ENCODE peak calls at places on chromosomes 12 and 14, in six cellular contexts. C is esophagus muscularis mucosa, P is HCT116, E is sigmoid colon, Y is transverse colon, K is body of pancreas. A is an unnamed sample.

GRCh38 chr12:102543494-102543893 is 63.1 kb upstream of the IGF1 start:
- DNase-seq in C (no peak), P (no peak), E (no peak), Y (no peak), K (no peak), A (peak)

GRCh38 chr12:8446642-8447547 is 8.9 kb upstream of the CLEC6A start:
- DNase-seq in C (no peak), P (no peak), E (no peak), Y (no peak), K (no peak), A (no peak)

GRCh38 chr12:117129391-117129790 is 30.2 kb upstream of the TESC start:
- DNase-seq in C (no peak), P (no peak), E (no peak), Y (no peak), K (no peak), A (no peak)

GRCh38 chr14:57692671-57693070 is 173.2 kb downstream of the SLC35F4 start:
- DNase-seq in C (no peak), P (peak), E (no peak), Y (no peak), K (no peak), A (peak)

GRCh38 chr12:106893451-106893850 is 62.3 kb upstream of the TMEM263 start:
- DNase-seq in C (peak), P (no peak), E (no peak), Y (no peak), K (no peak), A (no peak)

GRCh38 chr12:52681551-52682380 is 1.6 kb upstream of the KRT1 start:
- DNase-seq in C (no peak), P (no peak), E (no peak), Y (no peak), K (no peak), A (no peak)

GRCh38 chr12:120292661-120293531 is at the start of gene RNU4-1:
- DNase-seq in C (peak), P (peak), E (peak), Y (peak), K (peak), A (peak)

GRCh38 chr14:33774866-33775519 is 175.9 kb downstream of the EGLN3 start:
- DNase-seq in C (no peak), P (no peak), E (no peak), Y (no peak), K (no peak), A (no peak)

GRCh38 chr12:111190741-111191526 is 178.0 kb downstream of the PHETA1 start:
- DNase-seq in C (no peak), P (no peak), E (no peak), Y (no peak), K (no peak), A (no peak)

GRCh38 chr14:68797180-68797670 is 4.4 kb upstream of the ZFP36L1 start:
- DNase-seq in C (peak), P (no peak), E (no peak), Y (no peak), K (peak), A (peak)
- TF ChIP-seq POLR2A in C (no peak), P (no peak), E (no peak), Y (no peak), K (no peak), A (peak)

DNA sequence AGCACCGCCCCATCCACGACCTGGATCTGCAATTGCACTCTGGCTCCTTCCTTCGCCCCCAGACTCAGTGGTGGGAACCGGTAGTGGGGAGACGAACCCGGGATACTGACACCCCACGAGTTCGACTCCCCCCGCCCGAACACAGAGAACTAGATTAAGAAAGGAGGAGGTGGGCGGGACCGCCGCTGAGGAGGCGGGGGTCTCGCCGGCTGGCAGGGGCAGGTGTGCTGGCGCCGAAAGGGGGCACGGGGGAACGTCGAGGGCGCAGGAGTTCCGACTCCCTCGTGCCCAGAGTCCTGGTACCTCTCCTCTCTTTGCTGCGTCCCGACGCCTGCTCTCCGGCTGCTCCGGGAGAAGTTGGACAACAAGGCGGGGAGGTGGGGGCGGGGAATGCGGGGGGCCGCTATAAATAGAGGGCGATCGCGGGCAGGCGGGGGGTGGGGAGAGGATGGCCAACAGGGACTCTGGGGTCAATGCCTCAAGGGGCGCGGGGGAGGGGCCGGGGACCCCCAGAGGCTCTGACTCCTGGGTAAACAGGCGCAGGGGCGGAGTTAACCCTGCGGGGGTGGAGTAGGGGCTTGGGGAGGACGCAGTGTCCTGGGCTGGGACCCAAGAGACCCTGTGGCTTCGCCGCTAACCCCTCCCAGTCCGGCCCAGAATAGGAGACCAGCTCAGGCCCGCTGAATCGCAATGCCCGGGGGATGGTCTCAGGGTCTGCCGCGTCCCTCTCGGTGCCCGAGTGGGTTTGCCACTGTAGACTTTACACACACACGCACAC is 702 bp upstream of the NDRG2 start:
- DNase-seq in C (peak), P (no peak), E (peak), Y (peak), K (peak), A (no peak)
- TF ChIP-seq POLR2A in C (no peak), P (no peak), E (no peak), Y (no peak), K (no peak), A (no peak)

DNA sequence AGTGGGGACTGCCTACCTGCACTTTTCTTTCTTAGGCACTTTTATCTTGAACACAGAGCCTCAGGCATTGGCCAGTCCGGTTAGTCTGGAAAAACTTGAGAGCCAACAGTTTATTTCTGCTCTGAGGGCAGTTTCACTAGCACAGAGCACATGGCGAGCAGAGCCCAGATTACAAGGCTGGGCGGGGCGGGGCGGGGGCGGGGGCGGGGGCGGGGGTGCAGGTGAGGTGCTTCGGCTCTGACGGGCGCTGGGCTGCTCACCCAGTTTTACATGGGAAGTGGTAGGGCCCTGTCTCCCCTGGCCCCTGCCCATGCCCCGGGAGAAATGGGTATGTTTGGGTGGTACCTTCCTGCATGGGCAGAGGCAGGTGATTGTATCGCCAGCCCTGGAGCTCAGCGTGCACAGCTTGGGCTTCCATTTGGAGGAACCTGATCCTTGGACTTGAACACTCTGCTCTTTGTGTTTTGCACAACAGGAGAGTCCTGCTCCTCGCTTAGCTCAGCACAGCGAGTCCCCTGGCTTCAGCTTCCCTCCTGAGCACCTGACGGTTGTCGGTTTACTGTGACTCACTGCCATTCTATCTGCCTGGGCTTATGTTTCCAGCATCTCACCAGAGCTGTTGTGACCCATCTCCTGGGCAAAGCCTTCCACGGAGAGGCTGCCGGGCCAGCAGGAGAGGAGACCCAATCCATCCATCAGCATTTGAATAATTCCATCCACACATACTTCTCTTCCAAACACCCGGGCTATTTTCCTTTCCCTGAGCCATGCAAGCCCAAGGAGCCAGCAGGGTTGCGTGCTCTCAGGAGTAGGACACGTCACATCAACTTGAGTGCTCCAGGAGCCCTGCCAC is 108.5 kb downstream of the ARF6 start:
- DNase-seq in C (no peak), P (peak), E (no peak), Y (peak), K (peak), A (peak)
- TF ChIP-seq POLR2A in C (no peak), P (peak), E (no peak), Y (peak), K (no peak), A (peak)

GRCh38 chr14:89303452-89304435 is 113.3 kb downstream of the FOXN3 start:
- DNase-seq in C (no peak), P (no peak), E (peak), Y (peak), K (no peak), A (peak)
- TF ChIP-seq POLR2A in C (no peak), P (no peak), E (no peak), Y (peak), K (no peak), A (no peak)

GRCh38 chr14:26820578-26820977 is 222.7 kb upstream of the NOVA1 start:
- DNase-seq in C (no peak), P (no peak), E (no peak), Y (no peak), K (no peak), A (no peak)

GRCh38 chr14:26820101-26820500 is 222.3 kb upstream of the NOVA1 start:
- DNase-seq in C (no peak), P (no peak), E (no peak), Y (no peak), K (no peak), A (no peak)
- TF ChIP-seq POLR2A in C (no peak), P (no peak), E (no peak), Y (no peak), K (no peak), A (no peak)

A was measured in erythroblast.